ENCODE peak calls at places on chromosomes 11 and 22, in eight cellular contexts. L is suprapubic skin, D is H1, N is endothelial cell of umbilical vein, F is stomach, W is sigmoid colon, Z is GM23338, Y is K562. A is an unnamed sample.
A peak's percentile ranks its signal among the peaks of the same experiment; 100 is the strongest.

GRCh38 chr11:95922536-95923440 is 1.1 kb downstream of the MTMR2 start:
- DNase-seq in Y (no peak), L (no peak), F (no peak), N (peak; percentile 48), W (no peak), Z (no peak), D (no peak), A (no peak)

GRCh38 chr11:1820463-1821325 is 14.1 kb upstream of the SYT8 start:
- DNase-seq in N (no peak), Z (no peak), D (no peak), Y (no peak), F (no peak), W (no peak), L (no peak), A (no peak)

GRCh38 chr22:20962491-20962945 is 4.5 kb upstream of the AIFM3 start:
- DNase-seq in F (no peak), L (no peak), D (no peak), W (no peak), Z (no peak), N (no peak), Y (no peak), A (no peak)

GRCh38 chr11:24585192-24585591 is 88.3 kb downstream of the LUZP2 start:
- DNase-seq in Y (no peak), W (no peak), Z (no peak), L (no peak), F (no peak), N (peak; percentile 54), D (no peak), A (no peak)

GRCh38 chr11:27429740-27430451 is 42.7 kb downstream of the LGR4 start:
- DNase-seq in L (no peak), D (no peak), N (no peak), Y (no peak), Z (peak; percentile 20), F (no peak), W (no peak), A (no peak)

GRCh38 chr11:9506489-9507343 is 45.9 kb downstream of the ZNF143 start:
- DNase-seq in D (peak; percentile 86), F (peak; percentile 83), Y (peak; percentile 67), L (no peak), Z (peak; percentile 97), W (peak; percentile 80), N (peak; percentile 84), A (no peak)

GRCh38 chr22:46366801-46367706 is 31.5 kb downstream of the TRMU start:
- DNase-seq in D (peak; percentile 63), L (no peak), W (no peak), N (no peak), Y (no peak), F (no peak), Z (no peak), A (peak; percentile 77)

GRCh38 chr11:76791861-76792260 is 8.7 kb downstream of the TSKU start:
- DNase-seq in W (peak; percentile 71), L (peak; percentile 82), F (peak; percentile 26), Z (no peak), N (no peak), D (no peak), Y (no peak), A (no peak)

GRCh38 chr22:21052715-21053459 is 7.1 kb downstream of the LRRC74B start:
- DNase-seq in Z (no peak), Y (peak; percentile 55), W (no peak), L (no peak), D (no peak), F (no peak), N (no peak), A (no peak)

GRCh38 chr11:11391796-11392195 is 38.7 kb upstream of the CSNK2A3 start:
- DNase-seq in L (no peak), N (peak; percentile 90), Z (no peak), F (no peak), W (no peak), Y (no peak), D (no peak), A (no peak)

GRCh38 chr11:72630104-72630852 is 43.9 kb downstream of the PDE2A start:
- DNase-seq in W (no peak), L (no peak), N (no peak), F (no peak), D (no peak), Y (no peak), Z (no peak), A (no peak)

GRCh38 chr11:71357414-71357813 is 90.8 kb downstream of the DHCR7 start:
- DNase-seq in D (no peak), Z (no peak), N (no peak), Y (no peak), F (no peak), W (no peak), L (no peak), A (no peak)

GRCh38 chr11:112241486-112241885 is 15.3 kb downstream of the PTS start:
- DNase-seq in N (no peak), L (no peak), W (peak; percentile 78), Z (no peak), D (no peak), F (no peak), Y (no peak), A (no peak)

GRCh38 chr11:132851247-132851646 is 681.1 kb downstream of the OPCML start:
- DNase-seq in N (no peak), Y (no peak), L (no peak), W (no peak), Z (no peak), F (no peak), D (no peak), A (no peak)

GRCh38 chr22:37509026-37509886 is 10.0 kb downstream of the CARD10 start:
- DNase-seq in Y (peak; percentile 12), F (no peak), L (no peak), W (no peak), D (no peak), Z (no peak), N (peak; percentile 47), A (no peak)

GRCh38 chr22:37930270-37930951 is 23.0 kb downstream of the C22orf23 start:
- DNase-seq in L (no peak), W (no peak), Z (peak; percentile 61), N (no peak), D (no peak), Y (no peak), F (no peak), A (peak; percentile 31)

GRCh38 chr11:100190395-100190794 is 496.7 kb upstream of the ARHGAP42 start:
- DNase-seq in F (no peak), Z (no peak), W (no peak), Y (no peak), D (no peak), N (no peak), L (no peak), A (no peak)

GRCh38 chr22:17218341-17218740 is 894 bp downstream of the ADA2 start:
- DNase-seq in D (no peak), Z (no peak), W (no peak), L (no peak), F (no peak), Y (no peak), N (no peak), A (no peak)

GRCh38 chr11:1735271-1735670 is 15.1 kb downstream of the IFITM10 start:
- DNase-seq in N (no peak), D (no peak), Y (no peak), Z (no peak), W (no peak), F (no peak), L (no peak), A (no peak)

GRCh38 chr22:33631777-33632176 is 288.5 kb downstream of the LARGE1 start:
- DNase-seq in D (no peak), Y (no peak), F (no peak), Z (no peak), N (no peak), W (no peak), L (no peak), A (no peak)

GRCh38 chr11:64842851-64843841 is 1.3 kb downstream of the CDC42BPG start:
- DNase-seq in Z (no peak), W (no peak), F (peak; percentile 82), L (peak; percentile 84), D (peak; percentile 58), Y (peak; percentile 58), N (no peak), A (peak; percentile 87)

GRCh38 chr22:37088108-37088605 is 21.4 kb downstream of the TMPRSS6 start:
- DNase-seq in Z (no peak), D (no peak), L (no peak), F (no peak), W (no peak), N (no peak), Y (peak; percentile 53), A (no peak)

GRCh38 chr11:9664276-9665171 is 647 bp downstream of the SWAP70 start:
- DNase-seq in Z (peak; percentile 74), N (peak; percentile 65), F (peak; percentile 48), W (peak; percentile 65), Y (no peak), L (peak; percentile 87), D (no peak), A (peak; percentile 36)

GRCh38 chr11:22459053-22459452 is 120.9 kb downstream of the SLC17A6 start:
- DNase-seq in D (no peak), F (no peak), W (no peak), Y (no peak), Z (no peak), N (peak; percentile 83), L (no peak), A (no peak)
- H3K27ac ChIP-seq in D (no peak overlapping the region), F (no peak overlapping the region), W (no peak overlapping the region), Y (no peak overlapping the region), Z (no peak overlapping the region), N (peak overlapping the region; percentile 62), L (no peak overlapping the region), A (no peak overlapping the region)

GRCh38 chr11:92225563-92226308 is 1.1 kb downstream of the FAT3 start:
- DNase-seq in Z (peak; percentile 77), L (peak; percentile 72), F (no peak), W (peak; percentile 64), Y (no peak), D (peak; percentile 77), N (no peak), A (peak; percentile 86)
- TF ChIP-seq POLR2AphosphoS5 in Z (no peak), L (no peak), F (no peak), W (no peak), Y (no peak), D (no peak), N (no peak), A (no peak)

GRCh38 chr11:67397986-67398660 is 3.5 kb downstream of the PPP1CA start:
- DNase-seq in Z (no peak), L (no peak), N (no peak), Y (no peak), F (no peak), D (no peak), W (no peak), A (peak; percentile 72)
- H3K27ac ChIP-seq in Z (no peak overlapping the region), L (no peak overlapping the region), N (no peak overlapping the region), Y (peak overlapping the region; percentile 43), F (no peak overlapping the region), D (no peak overlapping the region), W (no peak overlapping the region), A (no peak overlapping the region)

GRCh38 chr22:24965822-24966626 is 13.5 kb downstream of the KIAA1671 start:
- DNase-seq in F (peak; percentile 91), L (no peak), D (no peak), Z (no peak), W (no peak), Y (no peak), N (peak; percentile 65), A (peak; percentile 90)
- TF ChIP-seq POLR2AphosphoS5 in F (no peak), L (no peak), D (no peak), Z (no peak), W (no peak), Y (no peak), N (no peak), A (no peak)

GRCh38 chr22:50298937-50299656 is 8.3 kb downstream of the PLXNB2 start:
- DNase-seq in L (no peak), Z (peak; percentile 60), F (peak; percentile 58), Y (peak; percentile 22), W (no peak), N (no peak), D (no peak), A (peak; percentile 68)
- H3K27ac ChIP-seq in L (peak overlapping the region; percentile 71), Z (no peak overlapping the region), F (peak overlapping the region; percentile 94), Y (no peak overlapping the region), W (peak overlapping the region; percentile 33), N (no peak overlapping the region), D (no peak overlapping the region), A (peak overlapping the region; percentile 94)